ENCODE peak calls at places on chromosomes 11 and 22, in five cellular contexts. C, Y, Z, H and U are unnamed samples.

GRCh38 chr11:86805873-86806310 is 5.5 kb downstream of the PRSS23 start:
- DNase-seq in Z (no peak), Y (no peak), C (no peak), H (no peak), U (no peak)

GRCh38 chr22:29231971-29232959 is 26.6 kb downstream of the EMID1 start:
- DNase-seq in Z (peak; percentile 50), C (no peak), Y (no peak), H (peak; percentile 79), U (no peak)

GRCh38 chr11:62171261-62171723 is 18.7 kb upstream of the SCGB1D1 start:
- DNase-seq in Y (peak; percentile 85), Z (peak; percentile 86), H (peak; percentile 81), C (peak; percentile 69), U (peak; percentile 89)

GRCh38 chr22:50271519-50271970 is 1.4 kb upstream of the MAPK11 start:
- DNase-seq in C (peak; percentile 62), Z (peak; percentile 77), Y (peak; percentile 77), H (peak; percentile 34), U (no peak)

GRCh38 chr22:36331912-36332622 is 55.7 kb downstream of the MYH9 start:
- DNase-seq in C (peak; percentile 81), H (no peak), Z (peak; percentile 69), Y (peak; percentile 87), U (peak; percentile 85)

GRCh38 chr11:14244926-14245325 is 114.1 kb downstream of the RRAS2 start:
- DNase-seq in Z (no peak), Y (no peak), H (no peak), C (no peak), U (peak; percentile 42)

GRCh38 chr22:23828800-23829680 is 9.8 kb downstream of the DERL3 start:
- DNase-seq in Y (peak; percentile 82), Z (no peak), H (no peak), C (no peak), U (no peak)

GRCh38 chr22:36064358-36064757 is 35.7 kb upstream of the RBFOX2 start:
- DNase-seq in C (no peak), Y (no peak), Z (no peak), H (no peak), U (no peak)

GRCh38 chr11:69702769-69703510 is 882 bp downstream of the FGF19 start:
- DNase-seq in C (no peak), Z (no peak), H (no peak), Y (no peak), U (no peak)

GRCh38 chr11:27505781-27506180 is 788 bp downstream of the LIN7C start:
- DNase-seq in H (peak; percentile 4), Y (no peak), C (no peak), Z (no peak), U (no peak)

GRCh38 chr11:62242021-62242420 is at the start of gene SCGB1D2:
- DNase-seq in Z (no peak), Y (peak; percentile 85), C (no peak), H (peak; percentile 32), U (no peak)

GRCh38 chr11:59207988-59208432 is 4.7 kb downstream of the MPEG1 start:
- DNase-seq in H (peak; percentile 48), Z (peak; percentile 51), Y (peak; percentile 43), C (no peak), U (no peak)

GRCh38 chr11:86440843-86441242 is 66.2 kb downstream of the CCDC81 start:
- DNase-seq in Z (no peak), Y (no peak), H (no peak), C (no peak), U (no peak)

GRCh38 chr11:26976389-26976788 is 17.5 kb upstream of the FIBIN start:
- DNase-seq in H (no peak), C (no peak), Z (no peak), Y (no peak), U (no peak)

GRCh38 chr11:37804666-37805065 is 1206.6 kb upstream of the RAG2 start:
- DNase-seq in Z (no peak), Y (no peak), H (no peak), C (no peak), U (no peak)

GRCh38 chr11:69938206-69938605 is 119.0 kb upstream of the FGF3 start:
- DNase-seq in C (no peak), Z (no peak), Y (no peak), H (no peak), U (no peak)

GRCh38 chr11:28964811-28965210 is 856.6 kb downstream of the METTL15 start:
- DNase-seq in C (no peak), Z (no peak), Y (no peak), H (no peak), U (no peak)

GRCh38 chr11:35905901-35906661 is 37.8 kb upstream of the LDLRAD3 start:
- DNase-seq in Z (no peak), Y (no peak), C (peak; percentile 27), H (no peak), U (no peak)

GRCh38 chr11:128448487-128448886 is 138.9 kb downstream of the ETS1 start:
- DNase-seq in C (no peak), H (peak; percentile 89), Y (no peak), Z (peak; percentile 76), U (no peak)

GRCh38 chr22:38431266-38432010 is 23.6 kb downstream of the KCNJ4 start:
- DNase-seq in Z (no peak), C (no peak), H (peak; percentile 16), Y (peak; percentile 71), U (no peak)

GRCh38 chr11:60700689-60701508 is 1.5 kb downstream of the MS4A8 start:
- DNase-seq in Z (peak; percentile 40), Y (no peak), C (no peak), H (peak; percentile 29), U (no peak)

GRCh38 chr11:35162795-35163194 is 23.8 kb downstream of the CD44 start:
- DNase-seq in Z (no peak), H (no peak), C (no peak), Y (no peak), U (no peak)

GRCh38 chr11:109222730-109223129 is 199.3 kb upstream of the C11orf87 start:
- DNase-seq in H (no peak), Y (no peak), Z (no peak), C (no peak), U (no peak)

GRCh38 chr11:63915961-63916836 is 765 bp downstream of the RCOR2 start:
- DNase-seq in C (peak; percentile 57), Z (peak; percentile 37), Y (peak; percentile 70), H (peak; percentile 53), U (no peak)

GRCh38 chr11:65440831-65441499 is 18.4 kb downstream of the NEAT1 start:
- DNase-seq in H (no peak), Z (no peak), C (peak; percentile 7), Y (no peak), U (no peak)

DNA sequence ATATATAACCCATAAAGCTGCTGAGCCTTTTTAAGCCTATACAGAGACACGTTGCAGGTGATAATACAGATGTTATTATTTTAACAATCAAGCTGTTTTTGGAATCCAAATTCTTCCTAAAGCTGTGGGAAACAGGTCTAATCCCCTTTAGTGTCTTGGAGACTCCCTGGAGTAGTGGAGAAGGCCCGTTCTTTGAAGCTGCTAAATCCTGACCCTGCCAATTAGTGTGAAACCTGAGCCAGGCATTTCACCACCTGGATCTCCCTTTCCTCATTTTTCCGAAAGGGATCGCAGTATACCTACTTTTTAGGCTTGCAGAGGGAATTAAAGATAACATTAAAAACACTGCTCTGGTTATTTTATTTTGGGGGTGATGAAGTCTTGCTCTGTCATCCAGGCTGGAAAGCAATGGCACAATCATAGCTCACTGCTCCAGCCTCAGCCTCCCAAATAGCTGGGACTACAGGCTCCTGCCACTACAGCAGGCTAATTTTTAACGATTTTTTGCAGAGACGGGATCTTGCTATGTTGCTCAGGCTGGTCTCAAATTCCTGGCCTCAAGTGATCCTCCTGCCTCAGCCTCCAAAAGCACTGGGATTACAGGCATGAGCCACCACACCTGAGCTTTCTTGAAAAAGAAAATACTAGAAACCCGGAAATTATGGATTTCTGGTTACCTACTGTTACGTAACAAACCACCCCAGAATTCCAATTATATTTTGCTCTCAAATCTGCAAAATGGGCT is 1.7 kb upstream of the EIF4ENIF1 start:
- DNase-seq in Y (no peak), Z (no peak), C (no peak), H (no peak), U (no peak)
- H3K4me3 ChIP-seq in Y (peak overlapping the region; percentile 98), Z (no peak overlapping the region), C (no peak overlapping the region), H (peak overlapping the region; percentile 73), U (no peak overlapping the region)

GRCh38 chr22:46013460-46014416 is 36.8 kb upstream of the WNT7B start:
- DNase-seq in Z (peak; percentile 92), C (peak; percentile 97), H (peak; percentile 90), Y (peak; percentile 95), U (peak; percentile 91)
- TF ChIP-seq POLR2A in Z (no peak), C (peak; percentile 58), H (peak; percentile 80), Y (peak; percentile 24), U (no peak)

DNA sequence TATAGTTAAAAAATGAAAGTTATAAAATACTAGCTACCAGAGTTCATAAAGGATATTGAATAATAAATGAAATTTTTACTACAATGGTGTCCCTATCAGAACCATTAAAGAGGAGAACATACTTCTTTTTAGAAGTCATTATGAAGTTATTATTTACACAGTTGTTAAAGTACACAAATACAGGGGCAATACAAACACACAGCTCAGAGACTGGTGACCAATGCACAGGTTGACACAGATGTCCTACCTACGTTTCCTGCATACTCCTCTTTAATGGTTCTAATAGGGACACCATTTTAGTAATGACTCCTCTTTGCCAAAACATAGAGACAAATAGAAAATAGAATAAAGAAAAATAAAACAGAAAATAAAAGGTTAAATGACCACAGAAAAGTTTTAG is 10.1 kb downstream of the NLRP10 start:
- DNase-seq in H (no peak), Z (no peak), C (no peak), Y (no peak), U (no peak)
- H3K4me3 ChIP-seq in H (no peak overlapping the region), Z (no peak overlapping the region), C (no peak overlapping the region), Y (no peak overlapping the region), U (no peak overlapping the region)

GRCh38 chr11:30735946-30736345 is 149.8 kb upstream of the MPPED2 start:
- DNase-seq in C (no peak), H (no peak), Z (no peak), Y (no peak), U (no peak)
- TF ChIP-seq POLR2A in C (no peak), H (no peak), Z (no peak), Y (no peak), U (no peak)

DNA sequence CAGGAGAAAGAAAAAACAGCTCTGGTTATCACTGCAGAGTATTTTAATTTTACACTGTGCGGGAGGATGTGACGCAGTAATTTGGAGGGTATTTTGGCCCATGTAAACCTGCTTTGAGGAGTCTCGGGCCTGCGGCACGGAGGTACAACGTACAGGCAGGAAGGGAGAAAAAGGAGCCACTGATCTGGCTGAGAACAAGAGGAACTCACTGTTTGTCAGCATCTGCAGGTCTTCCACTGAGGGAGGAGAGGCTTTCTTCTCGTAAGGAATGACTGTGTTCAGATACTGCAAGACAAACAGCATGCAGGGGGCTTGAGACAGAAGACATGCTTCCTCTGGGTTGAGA is 44.0 kb downstream of the FEZ1 start:
- DNase-seq in C (no peak), Z (no peak), Y (no peak), H (no peak), U (no peak)
- H3K4me3 ChIP-seq in C (no peak overlapping the region), Z (no peak overlapping the region), Y (peak overlapping the region; percentile 29), H (no peak overlapping the region), U (no peak overlapping the region)